ENCODE peak calls at places on chromosomes 5 and 9, in seven cellular contexts. One of them, this sample, is unnamed.
A peak's percentile ranks its signal among the peaks of the same experiment; 100 is the strongest.

GRCh38 chr9:132541966-132542830 is 40.2 kb upstream of the BARHL1 start:
- DNase-seq in endodermal cell: no peak
- DNase-seq in DND-41: no peak
- DNase-seq in A549: no peak
- DNase-seq in GM10248: no peak
- DNase-seq in B cell: no peak
- DNase-seq in pancreas: no peak
- DNase-seq in this sample: no peak

GRCh38 chr5:5343581-5343980 is 78.9 kb upstream of the ICE1 start:
- DNase-seq in B cell: no peak
- DNase-seq in DND-41: no peak
- DNase-seq in GM10248: no peak
- DNase-seq in A549: no peak
- DNase-seq in endodermal cell: peak; percentile 34
- DNase-seq in pancreas: no peak
- DNase-seq in this sample: no peak

GRCh38 chr9:130118841-130119520 is 53.2 kb upstream of the NCS1 start:
- DNase-seq in A549: no peak
- DNase-seq in endodermal cell: peak; percentile 81
- DNase-seq in DND-41: no peak
- DNase-seq in GM10248: no peak
- DNase-seq in B cell: no peak
- DNase-seq in pancreas: no peak
- DNase-seq in this sample: no peak

GRCh38 chr9:33524431-33524947 is 438 bp downstream of the ANKRD18B start:
- DNase-seq in B cell: no peak
- DNase-seq in DND-41: no peak
- DNase-seq in A549: no peak
- DNase-seq in endodermal cell: peak; percentile 71
- DNase-seq in pancreas: no peak
- DNase-seq in GM10248: peak; percentile 9
- DNase-seq in this sample: peak; percentile 21

GRCh38 chr9:3922846-3923245 is 377.0 kb downstream of the GLIS3 start:
- DNase-seq in B cell: no peak
- DNase-seq in GM10248: no peak
- DNase-seq in A549: no peak
- DNase-seq in endodermal cell: no peak
- DNase-seq in DND-41: no peak
- DNase-seq in pancreas: no peak
- DNase-seq in this sample: no peak

GRCh38 chr9:74645007-74645639 is 148.0 kb downstream of the RORB start:
- DNase-seq in DND-41: peak; percentile 11
- DNase-seq in endodermal cell: no peak
- DNase-seq in A549: no peak
- DNase-seq in B cell: no peak
- DNase-seq in GM10248: peak; percentile 11
- DNase-seq in pancreas: no peak
- DNase-seq in this sample: peak; percentile 7

GRCh38 chr5:122586351-122586750 is 188.5 kb upstream of the SNX2 start:
- DNase-seq in A549: no peak
- DNase-seq in GM10248: no peak
- DNase-seq in B cell: no peak
- DNase-seq in endodermal cell: no peak
- DNase-seq in pancreas: no peak
- DNase-seq in DND-41: no peak
- DNase-seq in this sample: no peak

GRCh38 chr9:15541862-15542261 is 11.0 kb upstream of the CCDC171 start:
- DNase-seq in A549: no peak
- DNase-seq in DND-41: no peak
- DNase-seq in B cell: no peak
- DNase-seq in pancreas: no peak
- DNase-seq in GM10248: no peak
- DNase-seq in endodermal cell: no peak
- DNase-seq in this sample: no peak

GRCh38 chr9:21933865-21934264 is 60.3 kb downstream of the CDKN2A start:
- DNase-seq in A549: no peak
- DNase-seq in DND-41: no peak
- DNase-seq in endodermal cell: no peak
- DNase-seq in B cell: no peak
- DNase-seq in pancreas: no peak
- DNase-seq in GM10248: no peak
- DNase-seq in this sample: no peak

GRCh38 chr9:76415731-76416130 is 21.5 kb upstream of the RFK start:
- DNase-seq in pancreas: peak; percentile 42
- DNase-seq in A549: no peak
- DNase-seq in GM10248: no peak
- DNase-seq in B cell: no peak
- DNase-seq in endodermal cell: no peak
- DNase-seq in DND-41: no peak
- DNase-seq in this sample: peak; percentile 39

GRCh38 chr5:1343931-1344901 is 683 bp downstream of the CLPTM1L start:
- DNase-seq in B cell: no peak
- DNase-seq in DND-41: no peak
- DNase-seq in endodermal cell: no peak
- DNase-seq in GM10248: no peak
- DNase-seq in A549: no peak
- DNase-seq in pancreas: peak; percentile 38
- DNase-seq in this sample: peak; percentile 11

GRCh38 chr9:134590240-134591081 is 51.1 kb upstream of the COL5A1 start:
- DNase-seq in DND-41: no peak
- DNase-seq in endodermal cell: peak; percentile 79
- DNase-seq in A549: no peak
- DNase-seq in pancreas: no peak
- DNase-seq in B cell: no peak
- DNase-seq in GM10248: no peak
- DNase-seq in this sample: no peak

GRCh38 chr9:133738039-133738805 is at the start of gene SARDH:
- DNase-seq in pancreas: peak; percentile 75
- DNase-seq in endodermal cell: peak; percentile 96
- DNase-seq in DND-41: no peak
- DNase-seq in B cell: no peak
- DNase-seq in GM10248: peak; percentile 82
- DNase-seq in A549: peak; percentile 55
- DNase-seq in this sample: peak; percentile 40

GRCh38 chr9:127194881-127195713 is 69.5 kb upstream of the GARNL3 start:
- DNase-seq in A549: peak; percentile 73
- DNase-seq in endodermal cell: peak; percentile 78
- DNase-seq in GM10248: no peak
- DNase-seq in B cell: no peak
- DNase-seq in DND-41: no peak
- DNase-seq in pancreas: no peak
- DNase-seq in this sample: no peak

GRCh38 chr5:151141535-151141934 is 16.0 kb downstream of the ANXA6 start:
- DNase-seq in endodermal cell: peak; percentile 65
- DNase-seq in B cell: peak; percentile 82
- DNase-seq in A549: no peak
- DNase-seq in DND-41: no peak
- DNase-seq in pancreas: no peak
- DNase-seq in GM10248: peak; percentile 84
- DNase-seq in this sample: no peak

GRCh38 chr5:175567954-175568353 is 89.6 kb downstream of the SFXN1 start:
- DNase-seq in A549: no peak
- DNase-seq in pancreas: no peak
- DNase-seq in B cell: no peak
- DNase-seq in endodermal cell: no peak
- DNase-seq in GM10248: no peak
- DNase-seq in DND-41: no peak
- DNase-seq in this sample: no peak
- TF ChIP-seq CTCF in A549: peak; percentile 20
- TF ChIP-seq CTCF in pancreas: no peak
- TF ChIP-seq CTCF in B cell: no peak
- TF ChIP-seq CTCF in endodermal cell: peak; percentile 38
- TF ChIP-seq CTCF in GM10248: no peak
- TF ChIP-seq CTCF in DND-41: peak; percentile 25
- TF ChIP-seq CTCF in this sample: no peak

GRCh38 chr9:98118640-98119601 is at the start of gene TRIM14:
- DNase-seq in B cell: peak; percentile 46
- DNase-seq in endodermal cell: peak; percentile 89
- DNase-seq in pancreas: peak; percentile 26
- DNase-seq in GM10248: peak; percentile 84
- DNase-seq in DND-41: peak; percentile 70
- DNase-seq in A549: peak; percentile 83
- DNase-seq in this sample: peak; percentile 75
- TF ChIP-seq CTCF in B cell: no peak
- TF ChIP-seq CTCF in endodermal cell: peak; percentile 33
- TF ChIP-seq CTCF in pancreas: no peak
- TF ChIP-seq CTCF in GM10248: peak; percentile 32
- TF ChIP-seq CTCF in DND-41: peak; percentile 35
- TF ChIP-seq CTCF in A549: peak; percentile 38
- TF ChIP-seq CTCF in this sample: no peak

GRCh38 chr5:153476767-153477166 is 13.7 kb upstream of the GRIA1 start:
- DNase-seq in endodermal cell: peak; percentile 46
- DNase-seq in B cell: no peak
- DNase-seq in GM10248: no peak
- DNase-seq in A549: no peak
- DNase-seq in pancreas: no peak
- DNase-seq in DND-41: no peak
- DNase-seq in this sample: no peak
- TF ChIP-seq CTCF in endodermal cell: peak; percentile 43
- TF ChIP-seq CTCF in B cell: no peak
- TF ChIP-seq CTCF in GM10248: no peak
- TF ChIP-seq CTCF in A549: no peak
- TF ChIP-seq CTCF in pancreas: no peak
- TF ChIP-seq CTCF in DND-41: no peak
- TF ChIP-seq CTCF in this sample: no peak

DNA sequence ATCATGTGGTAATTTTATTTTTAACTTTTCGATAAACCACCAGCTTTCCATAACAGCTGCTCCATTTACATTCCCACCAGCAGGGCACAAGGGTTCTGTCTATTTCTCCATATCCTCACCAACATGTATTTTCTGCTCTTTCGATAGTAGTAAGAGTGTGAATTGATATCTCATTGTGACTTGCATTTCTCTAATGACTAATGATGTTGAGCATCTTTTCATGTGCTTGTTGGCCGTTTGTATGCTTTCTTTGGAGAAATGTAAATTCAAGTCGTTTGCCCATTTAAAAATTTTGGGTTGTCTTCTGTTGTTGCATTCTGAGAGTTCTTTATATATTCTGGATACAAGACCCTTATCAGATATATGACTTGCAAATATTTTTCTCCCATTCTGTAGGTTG is 45.9 kb downstream of the PSD2 start:
- DNase-seq in A549: no peak
- DNase-seq in B cell: no peak
- DNase-seq in pancreas: no peak
- DNase-seq in endodermal cell: no peak
- DNase-seq in DND-41: no peak
- DNase-seq in GM10248: no peak
- DNase-seq in this sample: no peak
- TF ChIP-seq CTCF in A549: no peak
- TF ChIP-seq CTCF in B cell: no peak
- TF ChIP-seq CTCF in pancreas: no peak
- TF ChIP-seq CTCF in endodermal cell: peak; percentile 33
- TF ChIP-seq CTCF in DND-41: no peak
- TF ChIP-seq CTCF in GM10248: no peak
- TF ChIP-seq CTCF in this sample: no peak

DNA sequence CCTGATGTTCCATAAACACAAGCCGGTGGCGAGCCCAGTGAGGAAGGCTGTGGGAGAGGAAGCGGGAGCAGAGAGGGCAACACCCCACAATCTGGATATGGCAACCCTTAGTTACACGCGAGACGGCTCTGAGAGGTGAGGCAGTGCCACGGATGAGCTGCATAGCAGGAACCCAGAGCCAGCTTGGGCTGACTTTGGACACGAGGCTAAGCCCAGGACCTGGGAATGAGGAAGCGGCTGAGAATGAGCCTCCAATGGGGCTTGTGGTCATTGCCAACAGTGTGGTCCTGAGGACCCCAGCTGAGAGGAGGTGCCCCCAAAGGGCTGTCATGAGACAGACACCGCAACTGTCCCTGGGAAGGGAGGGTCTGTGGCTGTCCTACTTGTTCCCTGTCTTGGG is 160.0 kb upstream of the SMIM23 start:
- DNase-seq in endodermal cell: peak; percentile 42
- DNase-seq in pancreas: no peak
- DNase-seq in DND-41: no peak
- DNase-seq in B cell: no peak
- DNase-seq in GM10248: no peak
- DNase-seq in A549: no peak
- DNase-seq in this sample: no peak
- TF ChIP-seq CTCF in endodermal cell: no peak
- TF ChIP-seq CTCF in pancreas: no peak
- TF ChIP-seq CTCF in DND-41: no peak
- TF ChIP-seq CTCF in B cell: no peak
- TF ChIP-seq CTCF in GM10248: no peak
- TF ChIP-seq CTCF in A549: no peak
- TF ChIP-seq CTCF in this sample: no peak

This sample was measured in Calu3.